ENCODE peak calls at places on chromosomes 12 and 14, in six cellular contexts. T is SK-N-SH, I is K562, A is HepG2, S is HCT116, Q is H1. Z is an unnamed sample.

GRCh38 chr14:68607081-68607851 is 185.6 kb downstream of the ZFP36L1 start:
- DNase-seq in T (no peak), I (no peak), A (peak), S (no peak), Q (no peak), Z (no peak)

GRCh38 chr12:5498081-5498480 is 66.2 kb downstream of the NTF3 start:
- DNase-seq in T (no peak), I (no peak), A (no peak), S (no peak), Q (no peak), Z (no peak)

GRCh38 chr12:113418213-113418879 is 3.8 kb upstream of the SDSL start:
- DNase-seq in T (no peak), I (no peak), A (peak), S (no peak), Q (no peak), Z (no peak)

GRCh38 chr12:89954259-89954658 is 245.6 kb upstream of the ATP2B1 start:
- DNase-seq in T (no peak), I (no peak), A (no peak), S (no peak), Q (no peak), Z (no peak)

GRCh38 chr12:116578051-116578450 is 18.9 kb downstream of the MAP1LC3B2 start:
- DNase-seq in T (no peak), I (no peak), A (no peak), S (no peak), Q (no peak), Z (no peak)

GRCh38 chr12:105477873-105478272 is 147.4 kb downstream of the C12orf75 start:
- DNase-seq in T (peak), I (no peak), A (no peak), S (no peak), Q (no peak), Z (no peak)

GRCh38 chr12:56046027-56046780 is 4.5 kb downstream of the RPS26 start:
- DNase-seq in T (no peak), I (no peak), A (no peak), S (no peak), Q (no peak), Z (no peak)

GRCh38 chr12:80838708-80839107 is 99.0 kb downstream of the LIN7A start:
- DNase-seq in T (no peak), I (no peak), A (peak), S (no peak), Q (no peak), Z (no peak)

GRCh38 chr12:101697197-101697929 is at the start of gene CHPT1:
- DNase-seq in T (peak), I (peak), A (peak), S (no peak), Q (peak), Z (peak)

GRCh38 chr12:69732088-69732487 is 6.6 kb upstream of the RAB3IP start:
- DNase-seq in T (no peak), I (no peak), A (no peak), S (no peak), Q (no peak), Z (no peak)

GRCh38 chr14:59303216-59303615 is 114.7 kb downstream of the DAAM1 start:
- DNase-seq in T (no peak), I (no peak), A (no peak), S (no peak), Q (no peak), Z (no peak)

GRCh38 chr12:24861751-24862575 is 86.9 kb downstream of the BCAT1 start:
- DNase-seq in T (no peak), I (no peak), A (peak), S (no peak), Q (no peak), Z (no peak)

GRCh38 chr14:65303185-65303901 is 109.2 kb upstream of the FUT8 start:
- DNase-seq in T (no peak), I (no peak), A (no peak), S (no peak), Q (no peak), Z (no peak)

DNA sequence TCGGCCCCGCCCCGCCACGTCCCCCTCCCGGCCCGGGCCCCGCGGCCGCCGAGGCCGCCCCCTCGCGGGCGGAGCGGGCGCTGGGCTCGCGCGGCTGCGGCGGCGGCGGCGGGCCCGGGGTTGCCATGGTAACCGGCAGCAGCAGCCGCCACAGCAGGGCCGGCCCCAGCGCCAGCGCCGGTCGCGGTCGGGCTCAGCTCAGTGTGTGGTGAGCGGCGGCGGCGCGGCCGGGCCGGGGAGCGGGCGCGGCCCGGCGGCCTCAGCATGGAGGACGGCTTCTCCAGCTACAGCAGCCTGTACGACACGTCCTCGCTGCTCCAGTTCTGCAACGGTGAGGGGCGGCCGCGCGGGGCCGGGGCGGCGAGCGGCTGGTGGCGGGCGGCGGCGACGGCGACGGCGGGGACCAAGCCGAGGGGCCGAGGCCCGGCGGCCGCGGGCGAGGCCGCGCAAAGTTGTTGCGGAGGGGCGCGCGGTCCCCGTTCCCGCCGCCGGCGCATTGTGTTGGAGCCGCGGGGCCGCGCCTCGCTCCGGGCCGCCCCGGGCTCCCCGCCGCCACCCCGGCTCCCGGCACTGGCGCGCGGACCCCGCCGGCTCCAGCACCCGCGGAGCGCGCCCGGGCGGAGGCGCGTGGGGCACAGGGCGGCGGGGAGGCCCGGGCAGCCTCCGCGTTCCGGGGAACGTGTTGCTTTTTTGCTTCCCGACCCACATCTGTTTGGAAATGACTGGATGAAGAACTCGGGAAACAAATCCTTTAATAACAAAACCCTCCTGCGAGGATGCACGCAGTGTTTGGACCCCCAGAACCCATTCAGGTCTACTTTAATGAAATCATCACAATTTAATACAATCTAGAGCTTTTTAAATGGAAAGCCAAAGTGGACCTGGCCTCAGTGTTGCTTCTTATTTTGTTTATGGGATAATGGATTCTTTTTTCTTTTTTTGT is at the start of gene EML1:
- DNase-seq in T (peak), I (peak), A (peak), S (peak), Q (peak), Z (peak)
- TF ChIP-seq JUND in T (no peak), I (no peak), A (no peak), S (no peak), Q (no peak), Z (no peak)

DNA sequence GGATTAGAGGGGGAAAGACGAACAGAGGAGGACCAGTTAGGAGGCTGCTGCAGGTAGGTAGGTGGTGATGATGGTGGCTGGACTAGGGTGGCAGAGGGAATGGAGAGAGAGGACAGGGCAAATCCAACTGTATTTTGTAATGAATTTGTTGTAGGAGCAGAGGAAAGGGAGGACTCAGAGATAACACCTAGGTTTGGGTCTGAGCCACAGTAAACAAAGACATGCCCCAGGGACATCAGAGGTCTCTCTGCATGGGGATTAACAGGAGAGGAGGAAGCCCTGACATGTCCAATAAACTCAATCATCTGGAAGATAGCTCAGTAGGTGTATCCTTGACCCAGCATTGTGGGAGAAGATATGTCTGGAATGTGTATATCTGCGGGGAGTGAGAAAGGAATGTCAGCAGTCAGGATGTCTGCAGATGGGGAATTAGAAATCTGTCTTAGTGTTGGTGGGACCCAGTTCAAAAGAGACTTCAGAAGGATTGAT is 4.7 kb upstream of the SLC48A1 start:
- DNase-seq in T (no peak), I (no peak), A (peak), S (no peak), Q (no peak), Z (no peak)
- TF ChIP-seq JUND in T (no peak), I (no peak), A (no peak), S (no peak), Q (no peak), Z (no peak)

DNA sequence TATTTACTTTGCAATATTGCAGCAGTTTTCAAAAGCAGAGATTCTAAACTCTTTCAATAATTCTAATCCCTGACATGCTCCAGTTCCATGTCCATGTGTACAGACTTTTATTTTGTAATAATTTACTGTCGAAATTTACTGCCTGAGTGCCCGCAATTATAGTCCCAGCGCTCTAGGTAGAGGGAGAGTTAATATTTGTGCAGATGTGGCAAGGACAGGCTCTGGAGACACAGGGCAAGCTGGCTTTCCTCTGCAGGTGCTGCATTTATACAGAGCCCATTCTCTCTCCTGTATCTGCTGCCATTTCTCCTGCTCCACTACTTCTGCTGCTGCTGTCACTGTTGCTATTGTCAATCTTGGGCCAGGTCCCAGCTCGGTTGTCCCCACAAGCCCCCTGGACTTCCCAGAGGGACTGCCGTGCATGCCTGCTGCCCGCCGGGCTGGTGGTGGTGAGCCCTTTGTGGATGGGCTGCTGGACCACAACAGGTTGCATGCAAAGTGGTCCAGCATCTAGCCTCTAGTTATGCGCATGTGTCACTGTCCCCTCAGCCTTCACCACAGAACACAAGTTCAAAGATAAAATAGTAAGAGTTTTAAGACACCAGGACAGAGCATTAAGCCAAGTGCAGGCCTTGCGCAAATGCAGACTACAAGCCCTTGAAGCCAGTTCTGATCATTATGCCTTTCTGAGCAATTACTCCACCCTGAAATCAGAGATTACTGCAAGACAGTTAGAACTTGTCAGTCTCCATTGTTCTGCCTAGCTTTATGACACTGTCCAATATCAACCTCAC is 40.8 kb upstream of the CSRP2 start:
- DNase-seq in T (no peak), I (no peak), A (no peak), S (no peak), Q (no peak), Z (no peak)
- TF ChIP-seq JUND in T (no peak), I (no peak), A (no peak), S (no peak), Q (no peak), Z (no peak)

GRCh38 chr14:51244591-51244990 is 4.5 kb downstream of the TMX1 start:
- DNase-seq in T (no peak), I (no peak), A (no peak), S (no peak), Q (no peak), Z (no peak)

GRCh38 chr14:51239813-51240803 is at the start of gene TMX1:
- DNase-seq in T (peak), I (peak), A (peak), S (peak), Q (peak), Z (peak)

GRCh38 chr14:51236314-51236713 is 3.7 kb upstream of the TMX1 start:
- DNase-seq in T (no peak), I (no peak), A (no peak), S (no peak), Q (no peak), Z (no peak)

GRCh38 chr14:51242545-51243490 is 2.8 kb downstream of the TMX1 start:
- DNase-seq in T (no peak), I (no peak), A (no peak), S (no peak), Q (no peak), Z (no peak)

GRCh38 chr14:51240804-51241380 is 845 bp downstream of the TMX1 start:
- DNase-seq in T (no peak), I (no peak), A (no peak), S (no peak), Q (no peak), Z (no peak)
- TF ChIP-seq JUND in T (no peak), I (no peak), A (no peak), S (no peak), Q (no peak), Z (no peak)

DNA sequence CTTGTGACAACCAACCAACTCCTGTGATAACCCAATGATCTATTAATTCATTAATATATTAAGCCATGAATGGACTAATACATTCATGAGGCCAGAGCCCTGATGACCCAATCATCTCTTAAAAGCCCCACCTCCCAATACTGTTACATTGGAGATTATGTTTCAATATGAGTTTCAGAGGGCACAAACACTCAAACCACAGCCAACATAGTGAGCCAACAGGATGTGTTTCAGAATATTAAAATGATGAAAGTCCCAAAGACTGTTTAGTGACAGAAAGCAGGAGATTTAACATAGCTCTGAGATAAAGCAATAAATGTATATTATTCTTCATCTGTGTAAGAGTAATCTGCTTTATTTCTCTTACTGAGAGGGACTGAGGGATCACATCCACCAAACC is 71.7 kb downstream of the PTPRO start:
- DNase-seq in T (no peak), I (no peak), A (no peak), S (no peak), Q (no peak), Z (no peak)
- TF ChIP-seq JUND in T (no peak), I (no peak), A (no peak), S (no peak), Q (no peak), Z (no peak)

Z was measured in T47D.